ENCODE peak calls at places on chromosomes 3 and 15, in seven cellular contexts. One of them, this sample, is unnamed.
A peak's percentile ranks its signal among the peaks of the same experiment; 100 is the strongest.

GRCh38 chr3:157098823-157099185 is 61.1 kb downstream of the CCNL1 start:
- DNase-seq in Peyer's patch: no peak
- DNase-seq in right atrium auricular region: no peak
- DNase-seq in endothelial cell of umbilical vein: no peak
- DNase-seq in lower leg skin: no peak
- DNase-seq in CD8-positive, alpha-beta T cell: no peak
- DNase-seq in AG09309: peak; percentile 74
- DNase-seq in this sample: no peak

GRCh38 chr3:160180581-160181216 is 44.5 kb upstream of the C3orf80 start:
- DNase-seq in AG09309: peak; percentile 95
- DNase-seq in CD8-positive, alpha-beta T cell: no peak
- DNase-seq in right atrium auricular region: peak; percentile 58
- DNase-seq in endothelial cell of umbilical vein: peak; percentile 66
- DNase-seq in Peyer's patch: no peak
- DNase-seq in lower leg skin: no peak
- DNase-seq in this sample: peak; percentile 53

GRCh38 chr15:68315035-68315434 is 37.5 kb downstream of the FEM1B start:
- DNase-seq in AG09309: no peak
- DNase-seq in lower leg skin: no peak
- DNase-seq in Peyer's patch: no peak
- DNase-seq in endothelial cell of umbilical vein: no peak
- DNase-seq in CD8-positive, alpha-beta T cell: no peak
- DNase-seq in right atrium auricular region: no peak
- DNase-seq in this sample: no peak

GRCh38 chr3:184636774-184637316 is 75.0 kb downstream of the MAGEF1 start:
- DNase-seq in Peyer's patch: no peak
- DNase-seq in AG09309: peak; percentile 67
- DNase-seq in lower leg skin: no peak
- DNase-seq in CD8-positive, alpha-beta T cell: no peak
- DNase-seq in right atrium auricular region: no peak
- DNase-seq in endothelial cell of umbilical vein: no peak
- DNase-seq in this sample: peak; percentile 56

GRCh38 chr3:49689046-49689886 is at the start of the genes MST1 and RNF123:
- DNase-seq in AG09309: peak; percentile 43
- DNase-seq in lower leg skin: peak; percentile 76
- DNase-seq in right atrium auricular region: peak; percentile 86
- DNase-seq in CD8-positive, alpha-beta T cell: peak; percentile 92
- DNase-seq in endothelial cell of umbilical vein: peak; percentile 92
- DNase-seq in Peyer's patch: peak; percentile 94
- DNase-seq in this sample: peak; percentile 68

GRCh38 chr3:14767706-14768105 is 51.1 kb upstream of the FGD5 start:
- DNase-seq in CD8-positive, alpha-beta T cell: no peak
- DNase-seq in lower leg skin: no peak
- DNase-seq in endothelial cell of umbilical vein: no peak
- DNase-seq in right atrium auricular region: no peak
- DNase-seq in Peyer's patch: no peak
- DNase-seq in AG09309: no peak
- DNase-seq in this sample: no peak

GRCh38 chr3:126380011-126380768 is 14.5 kb upstream of the CFAP100 start:
- DNase-seq in endothelial cell of umbilical vein: no peak
- DNase-seq in Peyer's patch: no peak
- DNase-seq in AG09309: no peak
- DNase-seq in CD8-positive, alpha-beta T cell: no peak
- DNase-seq in lower leg skin: no peak
- DNase-seq in right atrium auricular region: no peak
- DNase-seq in this sample: no peak

GRCh38 chr3:40615916-40616315 is 91.2 kb downstream of the ZNF621 start:
- DNase-seq in right atrium auricular region: no peak
- DNase-seq in lower leg skin: no peak
- DNase-seq in endothelial cell of umbilical vein: no peak
- DNase-seq in Peyer's patch: no peak
- DNase-seq in CD8-positive, alpha-beta T cell: no peak
- DNase-seq in AG09309: no peak
- DNase-seq in this sample: no peak

GRCh38 chr3:52237006-52237658 is 1.8 kb downstream of the TWF2 start:
- DNase-seq in CD8-positive, alpha-beta T cell: no peak
- DNase-seq in endothelial cell of umbilical vein: no peak
- DNase-seq in right atrium auricular region: no peak
- DNase-seq in Peyer's patch: peak; percentile 31
- DNase-seq in lower leg skin: no peak
- DNase-seq in AG09309: no peak
- DNase-seq in this sample: no peak

GRCh38 chr15:78422571-78423340 is 15.3 kb upstream of the IREB2 start:
- DNase-seq in endothelial cell of umbilical vein: peak; percentile 71
- DNase-seq in AG09309: no peak
- DNase-seq in right atrium auricular region: peak; percentile 70
- DNase-seq in CD8-positive, alpha-beta T cell: peak; percentile 56
- DNase-seq in Peyer's patch: peak; percentile 69
- DNase-seq in lower leg skin: peak; percentile 37
- DNase-seq in this sample: no peak

GRCh38 chr3:135213213-135213612 is 418.2 kb downstream of the EPHB1 start:
- DNase-seq in Peyer's patch: no peak
- DNase-seq in endothelial cell of umbilical vein: no peak
- DNase-seq in right atrium auricular region: no peak
- DNase-seq in CD8-positive, alpha-beta T cell: no peak
- DNase-seq in AG09309: no peak
- DNase-seq in lower leg skin: no peak
- DNase-seq in this sample: no peak

GRCh38 chr3:120855665-120856437 is 52.2 kb upstream of the STXBP5L start:
- DNase-seq in Peyer's patch: no peak
- DNase-seq in endothelial cell of umbilical vein: no peak
- DNase-seq in right atrium auricular region: peak; percentile 59
- DNase-seq in lower leg skin: no peak
- DNase-seq in AG09309: peak; percentile 68
- DNase-seq in CD8-positive, alpha-beta T cell: no peak
- DNase-seq in this sample: peak; percentile 44

GRCh38 chr3:42961633-42962032 is 17.5 kb upstream of the GASK1A start:
- DNase-seq in Peyer's patch: no peak
- DNase-seq in right atrium auricular region: no peak
- DNase-seq in endothelial cell of umbilical vein: peak; percentile 55
- DNase-seq in AG09309: peak; percentile 14
- DNase-seq in lower leg skin: peak; percentile 39
- DNase-seq in CD8-positive, alpha-beta T cell: no peak
- DNase-seq in this sample: peak; percentile 16

GRCh38 chr15:33086500-33087141 is 107.9 kb downstream of the FMN1 start:
- DNase-seq in AG09309: no peak
- DNase-seq in Peyer's patch: no peak
- DNase-seq in endothelial cell of umbilical vein: peak; percentile 62
- DNase-seq in right atrium auricular region: no peak
- DNase-seq in CD8-positive, alpha-beta T cell: no peak
- DNase-seq in lower leg skin: no peak
- DNase-seq in this sample: peak; percentile 49

GRCh38 chr15:100934735-100935134 is 15.6 kb downstream of the LRRK1 start:
- DNase-seq in AG09309: no peak
- DNase-seq in Peyer's patch: no peak
- DNase-seq in right atrium auricular region: no peak
- DNase-seq in CD8-positive, alpha-beta T cell: no peak
- DNase-seq in endothelial cell of umbilical vein: no peak
- DNase-seq in lower leg skin: no peak
- DNase-seq in this sample: no peak

GRCh38 chr15:100939786-100940185 is 20.6 kb downstream of the LRRK1 start:
- DNase-seq in AG09309: no peak
- DNase-seq in right atrium auricular region: no peak
- DNase-seq in Peyer's patch: no peak
- DNase-seq in CD8-positive, alpha-beta T cell: no peak
- DNase-seq in endothelial cell of umbilical vein: no peak
- DNase-seq in lower leg skin: no peak
- DNase-seq in this sample: no peak

GRCh38 chr15:100940785-100941379 is 21.7 kb downstream of the LRRK1 start:
- DNase-seq in lower leg skin: no peak
- DNase-seq in CD8-positive, alpha-beta T cell: no peak
- DNase-seq in AG09309: no peak
- DNase-seq in endothelial cell of umbilical vein: no peak
- DNase-seq in Peyer's patch: no peak
- DNase-seq in right atrium auricular region: no peak
- DNase-seq in this sample: no peak

GRCh38 chr15:100934166-100934565 is 15.0 kb downstream of the LRRK1 start:
- DNase-seq in Peyer's patch: no peak
- DNase-seq in lower leg skin: no peak
- DNase-seq in right atrium auricular region: no peak
- DNase-seq in CD8-positive, alpha-beta T cell: no peak
- DNase-seq in endothelial cell of umbilical vein: no peak
- DNase-seq in AG09309: no peak
- DNase-seq in this sample: no peak

DNA sequence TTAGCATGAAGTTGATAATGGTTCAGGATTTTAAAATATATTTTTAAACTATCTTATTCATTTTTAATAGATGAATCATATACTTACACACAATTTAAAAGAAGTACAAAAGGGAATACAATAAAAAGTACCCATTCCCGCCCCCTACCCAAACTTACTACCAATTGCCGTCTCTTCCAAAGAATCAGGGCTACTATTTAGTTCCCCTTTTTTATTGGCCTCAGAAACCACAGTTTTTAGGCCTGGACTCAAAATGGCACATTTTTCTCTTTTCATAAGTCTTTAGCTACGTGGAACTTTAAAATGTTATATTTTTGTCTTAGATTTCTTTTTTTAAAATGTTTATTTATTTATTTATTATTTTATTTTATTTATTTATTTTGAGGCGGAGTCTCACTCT is 18.0 kb downstream of the LRRK1 start:
- DNase-seq in CD8-positive, alpha-beta T cell: no peak
- DNase-seq in lower leg skin: no peak
- DNase-seq in endothelial cell of umbilical vein: no peak
- DNase-seq in right atrium auricular region: no peak
- DNase-seq in AG09309: no peak
- DNase-seq in Peyer's patch: no peak
- DNase-seq in this sample: no peak
- H3K4me3 ChIP-seq in CD8-positive, alpha-beta T cell: no peak overlapping the region
- H3K4me3 ChIP-seq in lower leg skin: no peak overlapping the region
- H3K4me3 ChIP-seq in endothelial cell of umbilical vein: no peak overlapping the region
- H3K4me3 ChIP-seq in right atrium auricular region: no peak overlapping the region
- H3K4me3 ChIP-seq in AG09309: no peak overlapping the region
- H3K4me3 ChIP-seq in Peyer's patch: no peak overlapping the region
- H3K4me3 ChIP-seq in this sample: no peak overlapping the region

GRCh38 chr3:30073622-30074021 is 532.8 kb upstream of the TGFBR2 start:
- DNase-seq in lower leg skin: no peak
- DNase-seq in AG09309: no peak
- DNase-seq in endothelial cell of umbilical vein: no peak
- DNase-seq in Peyer's patch: no peak
- DNase-seq in CD8-positive, alpha-beta T cell: no peak
- DNase-seq in right atrium auricular region: no peak
- DNase-seq in this sample: peak; percentile 8
- H3K4me3 ChIP-seq in lower leg skin: no peak overlapping the region
- H3K4me3 ChIP-seq in AG09309: no peak overlapping the region
- H3K4me3 ChIP-seq in endothelial cell of umbilical vein: no peak overlapping the region
- H3K4me3 ChIP-seq in Peyer's patch: no peak overlapping the region
- H3K4me3 ChIP-seq in CD8-positive, alpha-beta T cell: no peak overlapping the region
- H3K4me3 ChIP-seq in right atrium auricular region: no peak overlapping the region
- H3K4me3 ChIP-seq in this sample: no peak overlapping the region

DNA sequence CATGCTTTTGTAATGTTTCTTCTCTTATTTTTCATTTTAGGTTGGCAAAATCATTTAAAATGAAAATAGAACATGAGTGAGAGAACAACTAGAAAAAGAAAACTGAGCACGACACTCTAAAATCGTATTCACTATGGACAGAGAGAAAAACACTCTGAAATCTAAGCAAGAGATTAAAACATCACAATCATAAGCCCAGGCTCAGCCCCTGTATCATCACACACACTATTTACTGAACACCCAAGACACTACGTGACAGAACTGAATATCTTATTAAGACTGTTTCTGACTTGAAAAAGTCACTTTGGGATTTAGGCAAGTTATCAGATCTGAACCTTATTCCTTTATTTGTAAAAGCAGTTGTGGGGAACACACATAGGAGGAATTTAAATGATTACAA is 82.6 kb upstream of the PLXND1 start:
- DNase-seq in AG09309: no peak
- DNase-seq in endothelial cell of umbilical vein: no peak
- DNase-seq in right atrium auricular region: no peak
- DNase-seq in lower leg skin: no peak
- DNase-seq in Peyer's patch: no peak
- DNase-seq in CD8-positive, alpha-beta T cell: no peak
- DNase-seq in this sample: no peak
- H3K4me3 ChIP-seq in AG09309: no peak overlapping the region
- H3K4me3 ChIP-seq in endothelial cell of umbilical vein: no peak overlapping the region
- H3K4me3 ChIP-seq in right atrium auricular region: no peak overlapping the region
- H3K4me3 ChIP-seq in lower leg skin: no peak overlapping the region
- H3K4me3 ChIP-seq in Peyer's patch: no peak overlapping the region
- H3K4me3 ChIP-seq in CD8-positive, alpha-beta T cell: no peak overlapping the region
- H3K4me3 ChIP-seq in this sample: no peak overlapping the region

GRCh38 chr15:30984542-30984941 is 6.9 kb downstream of the MTMR10 start:
- DNase-seq in endothelial cell of umbilical vein: peak; percentile 49
- DNase-seq in AG09309: no peak
- DNase-seq in Peyer's patch: no peak
- DNase-seq in CD8-positive, alpha-beta T cell: no peak
- DNase-seq in right atrium auricular region: no peak
- DNase-seq in lower leg skin: no peak
- DNase-seq in this sample: no peak

GRCh38 chr15:30978328-30978727 is 13.1 kb downstream of the MTMR10 start:
- DNase-seq in AG09309: no peak
- DNase-seq in lower leg skin: no peak
- DNase-seq in Peyer's patch: no peak
- DNase-seq in endothelial cell of umbilical vein: no peak
- DNase-seq in right atrium auricular region: no peak
- DNase-seq in CD8-positive, alpha-beta T cell: no peak
- DNase-seq in this sample: no peak

GRCh38 chr15:30984118-30984517 is 7.3 kb downstream of the MTMR10 start:
- DNase-seq in CD8-positive, alpha-beta T cell: no peak
- DNase-seq in lower leg skin: no peak
- DNase-seq in Peyer's patch: no peak
- DNase-seq in endothelial cell of umbilical vein: no peak
- DNase-seq in AG09309: no peak
- DNase-seq in right atrium auricular region: no peak
- DNase-seq in this sample: no peak

GRCh38 chr15:30974112-30974511 is 17.3 kb downstream of the MTMR10 start:
- DNase-seq in lower leg skin: no peak
- DNase-seq in right atrium auricular region: no peak
- DNase-seq in endothelial cell of umbilical vein: no peak
- DNase-seq in Peyer's patch: no peak
- DNase-seq in CD8-positive, alpha-beta T cell: no peak
- DNase-seq in AG09309: no peak
- DNase-seq in this sample: no peak

GRCh38 chr15:30979457-30979856 is 12.0 kb downstream of the MTMR10 start:
- DNase-seq in endothelial cell of umbilical vein: no peak
- DNase-seq in lower leg skin: no peak
- DNase-seq in CD8-positive, alpha-beta T cell: no peak
- DNase-seq in Peyer's patch: no peak
- DNase-seq in right atrium auricular region: no peak
- DNase-seq in AG09309: no peak
- DNase-seq in this sample: no peak
- H3K4me3 ChIP-seq in endothelial cell of umbilical vein: no peak overlapping the region
- H3K4me3 ChIP-seq in lower leg skin: no peak overlapping the region
- H3K4me3 ChIP-seq in CD8-positive, alpha-beta T cell: no peak overlapping the region
- H3K4me3 ChIP-seq in Peyer's patch: no peak overlapping the region
- H3K4me3 ChIP-seq in right atrium auricular region: no peak overlapping the region
- H3K4me3 ChIP-seq in AG09309: no peak overlapping the region
- H3K4me3 ChIP-seq in this sample: no peak overlapping the region